ENCODE peak calls at places on chromosomes 6 and 20, in four cellular contexts. B, R, F and P are unnamed samples.
A peak's percentile ranks its signal among the peaks of the same experiment; 100 is the strongest.

GRCh38 chr20:36482044-36482473 is 59.3 kb upstream of the MYL9 start:
- DNase-seq in R (peak; percentile 68), B (no peak), F (no peak), P (no peak)

GRCh38 chr6:150863213-150863928 is 2.1 kb upstream of the MTHFD1L start:
- DNase-seq in B (no peak), R (no peak), F (no peak), P (no peak)

GRCh38 chr6:30684386-30685156 is 1.9 kb downstream of the PPP1R18 start:
- DNase-seq in R (no peak), B (no peak), F (peak; percentile 60), P (peak; percentile 61)

GRCh38 chr20:52275243-52275817 is 83.8 kb upstream of the ZFP64 start:
- DNase-seq in R (no peak), F (no peak), B (no peak), P (no peak)

GRCh38 chr6:80610821-80611220 is 504.4 kb downstream of the BCKDHB start:
- DNase-seq in B (no peak), R (no peak), F (no peak), P (no peak)

GRCh38 chr6:3892613-3893012 is 43.4 kb downstream of the FAM50B start:
- DNase-seq in F (no peak), B (no peak), R (no peak), P (no peak)

GRCh38 chr20:58611236-58612020 is 39.7 kb upstream of the STX16 start:
- DNase-seq in F (no peak), R (no peak), B (no peak), P (no peak)

GRCh38 chr6:159969921-159970320 is 1.0 kb downstream of the IGF2R start:
- DNase-seq in F (no peak), B (peak; percentile 92), R (peak; percentile 74), P (peak; percentile 59)

GRCh38 chr6:30601436-30601814 is 15.6 kb downstream of the PPP1R10 start:
- DNase-seq in B (no peak), R (no peak), F (no peak), P (no peak)

GRCh38 chr6:33391278-33392167 is at the start of gene KIFC1:
- DNase-seq in F (peak; percentile 98), R (peak; percentile 99), B (peak; percentile 100), P (peak; percentile 97)

GRCh38 chr6:33392979-33393378 is 1.4 kb downstream of the KIFC1 start:
- DNase-seq in R (no peak), B (no peak), F (no peak), P (no peak)

GRCh38 chr6:33390173-33390572 is 1.4 kb upstream of the KIFC1 start:
- DNase-seq in B (no peak), R (no peak), F (no peak), P (no peak)

GRCh38 chr6:33390767-33391277 is 801 bp upstream of the KIFC1 start:
- DNase-seq in R (no peak), B (no peak), F (no peak), P (no peak)

DNA sequence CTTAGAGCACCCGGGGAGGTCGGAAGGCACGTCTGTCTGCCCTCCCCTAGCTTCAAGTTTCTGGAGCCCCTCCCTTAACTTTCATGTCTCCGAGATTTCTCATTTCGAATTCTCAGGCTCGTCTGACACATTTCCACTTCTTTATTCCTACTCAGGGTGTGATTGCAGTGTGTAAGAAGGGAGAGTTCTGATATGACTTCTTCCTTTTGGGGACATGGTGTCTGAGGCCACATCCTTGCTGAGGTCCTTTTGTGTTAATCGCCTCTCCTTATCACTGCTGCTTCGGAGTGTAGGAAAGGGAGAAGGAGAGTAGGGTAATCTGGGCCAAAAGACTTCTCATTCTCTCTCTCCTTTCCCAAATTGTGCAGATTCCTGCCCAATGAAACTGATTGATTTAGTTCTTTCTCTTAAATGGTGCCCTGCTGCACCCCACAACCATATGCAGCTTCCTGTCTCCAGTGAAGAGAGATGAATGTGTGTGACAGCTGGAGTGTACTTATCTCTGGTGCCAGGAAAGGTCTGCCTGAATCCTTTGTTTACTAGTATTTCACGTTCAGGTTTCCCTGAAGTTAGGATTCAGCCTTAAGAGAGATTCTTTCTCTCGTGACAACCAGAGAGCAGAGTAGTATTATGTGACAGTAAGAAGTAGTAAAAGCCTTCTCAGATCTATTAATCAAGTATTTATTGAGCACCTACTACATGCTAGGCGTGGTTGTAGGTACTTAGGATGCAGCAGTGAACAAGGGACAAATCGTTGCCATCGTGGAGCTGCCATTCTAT is 735 bp downstream of the KIFC1 start:
- DNase-seq in R (no peak), B (no peak), F (no peak), P (peak; percentile 40)
- TF ChIP-seq CTCF in R (no peak), B (no peak), F (no peak), P (no peak)

DNA sequence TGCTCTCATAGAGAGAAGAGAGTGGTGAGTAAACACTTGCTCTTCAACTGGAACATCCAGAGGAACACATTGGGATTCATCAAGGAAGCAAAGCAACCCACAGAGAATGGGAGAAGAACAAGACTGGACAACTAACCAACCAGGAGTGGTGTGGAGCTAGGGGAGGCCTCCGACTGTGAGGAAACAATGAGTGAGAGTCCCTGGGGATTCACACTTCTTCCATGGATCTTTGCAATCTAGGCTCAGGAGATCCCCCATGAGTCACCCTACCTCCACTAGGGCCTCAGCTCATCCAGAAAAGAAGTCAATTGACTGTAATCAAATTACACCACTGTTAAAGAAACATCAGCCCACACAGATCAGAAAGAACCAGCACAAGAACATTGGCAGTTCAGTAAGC is 42.3 kb upstream of the CLVS2 start:
- DNase-seq in F (no peak), R (no peak), B (no peak), P (no peak)
- TF ChIP-seq CTCF in F (no peak), R (no peak), B (no peak), P (no peak)

GRCh38 chr20:42959996-42960395 is 229.7 kb downstream of the PTPRT start:
- DNase-seq in F (no peak), R (no peak), B (no peak), P (no peak)

GRCh38 chr20:42957014-42957694 is 232.6 kb downstream of the PTPRT start:
- DNase-seq in B (no peak), F (no peak), R (no peak), P (no peak)

GRCh38 chr20:42958367-42959112 is 231.2 kb downstream of the PTPRT start:
- DNase-seq in B (no peak), R (no peak), F (no peak), P (no peak)

GRCh38 chr20:42949865-42950264 is 239.8 kb downstream of the PTPRT start:
- DNase-seq in B (no peak), R (no peak), F (no peak), P (no peak)

GRCh38 chr20:42955713-42956112 is 234.0 kb downstream of the PTPRT start:
- DNase-seq in R (no peak), F (no peak), B (no peak), P (no peak)
- TF ChIP-seq CTCF in R (no peak), F (no peak), B (no peak), P (no peak)

DNA sequence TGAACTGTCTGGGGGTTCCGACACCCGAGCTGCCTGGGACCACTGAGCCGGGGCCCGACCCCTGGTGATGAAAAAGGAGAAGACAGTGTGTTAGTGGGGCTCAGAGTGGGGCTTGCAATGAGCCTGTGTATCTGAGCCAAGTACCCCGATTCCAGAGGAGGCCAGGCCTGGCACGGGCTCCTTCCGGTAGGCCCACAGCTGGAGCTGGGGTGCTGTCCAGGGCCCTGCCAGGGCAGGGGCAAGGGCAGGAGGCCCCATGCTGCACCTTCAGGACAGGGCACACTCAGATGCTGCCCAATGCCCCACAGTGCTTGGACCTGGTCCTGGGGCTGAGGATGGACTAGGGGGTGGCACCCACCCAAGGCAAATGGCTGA is 89.4 kb downstream of the TAF4 start:
- DNase-seq in B (no peak), R (no peak), F (no peak), P (no peak)
- TF ChIP-seq CTCF in B (no peak), R (no peak), F (no peak), P (no peak)

GRCh38 chr6:10084276-10084993 is 330.4 kb downstream of the TFAP2A start:
- DNase-seq in R (no peak), B (no peak), F (no peak), P (no peak)
- TF ChIP-seq CTCF in R (no peak), B (no peak), F (no peak), P (no peak)

DNA sequence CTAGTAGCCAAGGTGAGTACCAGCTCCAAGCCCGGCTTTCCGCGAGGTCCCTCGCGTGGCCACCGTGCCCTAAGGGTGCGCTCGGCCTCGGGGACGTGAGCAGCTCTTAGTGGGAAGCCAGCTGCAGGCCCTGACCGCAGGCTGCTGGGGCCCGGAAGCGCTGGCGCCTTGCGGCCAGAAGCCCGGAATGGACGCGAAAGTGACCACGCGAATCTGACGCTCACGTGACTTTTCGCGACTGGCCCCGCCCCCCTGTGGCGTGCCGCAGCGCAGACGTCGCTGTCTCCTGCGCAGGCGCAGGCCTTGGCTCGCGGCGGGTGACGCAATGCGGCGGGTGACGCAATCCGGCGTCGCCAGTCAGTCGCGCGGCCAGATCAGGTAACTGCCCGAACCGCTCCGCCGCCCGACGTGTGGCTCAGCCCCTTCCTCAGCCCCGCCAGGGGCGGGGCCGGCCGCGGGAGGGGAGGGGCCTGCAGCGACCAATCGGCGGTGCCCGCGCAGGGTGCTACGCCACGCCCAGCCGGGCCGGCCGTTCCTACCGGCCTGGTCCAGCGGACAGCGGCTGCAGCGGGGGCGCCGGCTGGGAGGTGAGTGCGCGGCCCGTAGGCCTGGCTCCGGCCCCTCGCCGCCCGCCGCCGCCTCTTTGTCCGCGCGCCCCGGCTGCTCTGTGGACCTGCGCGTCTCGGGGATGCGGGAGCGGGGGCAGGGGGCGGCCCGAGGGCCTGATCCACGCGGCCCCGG is at the start of gene GZF1:
- DNase-seq in R (peak; percentile 99), B (peak; percentile 98), F (peak; percentile 90), P (peak; percentile 96)
- TF ChIP-seq CTCF in R (peak; percentile 10), B (peak; percentile 45), F (no peak), P (no peak)

GRCh38 chr6:67694127-67694526 is 941.0 kb upstream of the ADGRB3 start:
- DNase-seq in F (no peak), R (no peak), B (peak; percentile 7), P (no peak)
- TF ChIP-seq CTCF in F (no peak), R (no peak), B (no peak), P (no peak)

GRCh38 chr6:139374357-139375238 is at the start of gene CITED2:
- DNase-seq in R (peak; percentile 96), B (peak; percentile 90), F (peak; percentile 84), P (peak; percentile 86)
- TF ChIP-seq CTCF in R (peak; percentile 38), B (peak; percentile 41), F (peak; percentile 28), P (no peak)